ENCODE peak calls at places on chromosomes 13 and 19, in six cellular contexts. I is head of caudate nucleus; L is stimulated activated CD4-positive, alpha-beta T cell treated with anti-CD3 and anti-CD28 coated beads, Interleukin-1b, Interleukin-23, amount 100 ng/mL, for 1 hour; N is kidney glomerular epithelial cell; A is substantia nigra; F is HuH-7.5. J is an unnamed sample.

GRCh38 chr13:40895715-40896184 is 106.3 kb downstream of the SLC25A15 start:
- DNase-seq in I (no peak), L (no peak), N (no peak), A (no peak), F (peak), J (no peak)

GRCh38 chr13:25648996-25649633 is 277.3 kb downstream of the ATP8A2 start:
- DNase-seq in I (no peak), L (no peak), N (no peak), A (no peak), F (no peak), J (no peak)

GRCh38 chr19:13143135-13143534 is 7.0 kb downstream of the STX10 start:
- DNase-seq in I (no peak), L (no peak), N (no peak), A (no peak), F (no peak), J (no peak)

GRCh38 chr13:44972956-44973581 is 16.2 kb downstream of the NUFIP1 start:
- DNase-seq in I (no peak), L (no peak), N (peak), A (no peak), F (no peak), J (peak)

GRCh38 chr13:114161644-114162532 is 17.2 kb upstream of the CFAP97D2 start:
- DNase-seq in I (peak), L (no peak), N (no peak), A (no peak), F (peak), J (peak)

GRCh38 chr13:28313579-28313978 is 175.2 kb downstream of the PAN3 start:
- DNase-seq in I (no peak), L (no peak), N (no peak), A (no peak), F (no peak), J (no peak)

GRCh38 chr13:98648676-98649075 is 71.8 kb upstream of the STK24 start:
- DNase-seq in I (no peak), L (no peak), N (no peak), A (no peak), F (no peak), J (no peak)

GRCh38 chr19:37572203-37572602 is 22.4 kb downstream of the ZNF571 start:
- DNase-seq in I (no peak), L (no peak), N (no peak), A (no peak), F (no peak), J (no peak)

GRCh38 chr13:23443878-23444277 is 10.4 kb upstream of the SACS start:
- DNase-seq in I (no peak), L (no peak), N (no peak), A (no peak), F (no peak), J (no peak)

GRCh38 chr19:5171711-5172110 is 168.9 kb downstream of the PTPRS start:
- DNase-seq in I (no peak), L (no peak), N (no peak), A (no peak), F (no peak), J (no peak)

GRCh38 chr13:91576590-91576989 is 178.2 kb downstream of the GPC5 start:
- DNase-seq in I (no peak), L (no peak), N (no peak), A (no peak), F (no peak), J (no peak)

GRCh38 chr13:40388617-40389016 is 277.8 kb downstream of the FOXO1 start:
- DNase-seq in I (no peak), L (no peak), N (no peak), A (no peak), F (no peak), J (peak)

GRCh38 chr19:40225440-40226305 is 816 bp downstream of the CCNP start:
- DNase-seq in I (no peak), L (no peak), N (peak), A (no peak), F (peak), J (peak)

GRCh38 chr19:54937926-54938325 is 9.4 kb downstream of the NLRP7 start:
- DNase-seq in I (no peak), L (no peak), N (no peak), A (no peak), F (no peak), J (peak)

GRCh38 chr13:39877134-39877533 is 221.7 kb downstream of the COG6 start:
- DNase-seq in I (no peak), L (no peak), N (no peak), A (no peak), F (no peak), J (no peak)

GRCh38 chr19:44757057-44757734 is 8.7 kb downstream of the BCL3 start:
- DNase-seq in I (no peak), L (no peak), N (no peak), A (no peak), F (no peak), J (no peak)

GRCh38 chr19:41328157-41328817 is 18.3 kb downstream of the CCDC97 start:
- DNase-seq in I (no peak), L (no peak), N (no peak), A (no peak), F (no peak), J (no peak)

GRCh38 chr19:19109601-19110000 is 28.7 kb downstream of the TMEM161A start:
- DNase-seq in I (no peak), L (no peak), N (no peak), A (no peak), F (no peak), J (no peak)

GRCh38 chr19:1360126-1360817 is 23.4 kb upstream of the NDUFS7 start:
- DNase-seq in I (no peak), L (no peak), N (no peak), A (no peak), F (no peak), J (no peak)

GRCh38 chr13:97256343-97256783 is 34.2 kb downstream of the MBNL2 start:
- DNase-seq in I (no peak), L (no peak), N (peak), A (no peak), F (no peak), J (no peak)

GRCh38 chr19:11657307-11657706 is 60.0 kb downstream of the ZNF627 start:
- DNase-seq in I (no peak), L (no peak), N (no peak), A (no peak), F (no peak), J (peak)

GRCh38 chr19:2064788-2065524 is 13.9 kb upstream of the MKNK2 start:
- DNase-seq in I (peak), L (no peak), N (no peak), A (no peak), F (no peak), J (no peak)

GRCh38 chr13:110275931-110276552 is 30.9 kb downstream of the COL4A1 start:
- DNase-seq in I (no peak), L (no peak), N (no peak), A (no peak), F (no peak), J (no peak)

GRCh38 chr13:64289702-64290101 is 2874.1 kb upstream of the PCDH20 start:
- DNase-seq in I (no peak), L (no peak), N (peak), A (no peak), F (no peak), J (no peak)

GRCh38 chr19:8423821-8424223 is 10.7 kb downstream of the MARCHF2 start:
- DNase-seq in I (peak), L (no peak), N (peak), A (peak), F (peak), J (no peak)

GRCh38 chr13:42073683-42074082 is 25.2 kb downstream of the DGKH start:
- DNase-seq in I (no peak), L (no peak), N (no peak), A (no peak), F (no peak), J (no peak)

GRCh38 chr13:75312884-75313520 is 169.0 kb downstream of the TBC1D4 start:
- DNase-seq in I (no peak), L (no peak), N (no peak), A (no peak), F (no peak), J (no peak)

J was measured in RPMI8226.